ENCODE peak calls at places on chromosomes 4 and X, in five cellular contexts. Z is astrocyte of the cerebellum; E is naive thymus-derived CD8-positive, alpha-beta T cell; S is RCC 7860; B is activated naive CD4-positive, alpha-beta T cell treated with anti-CD3 and anti-CD28 coated beads for 36 hours. G is an unnamed sample.
A peak's percentile ranks its signal among the peaks of the same experiment; 100 is the strongest.

GRCh38 chr4:8188743-8189550 is 10.1 kb upstream of the SH3TC1 start:
- DNase-seq in Z (no peak), E (no peak), S (no peak), B (no peak), G (no peak)

GRCh38 chrX:10239611-10240064 is 82.9 kb downstream of the CLCN4 start:
- DNase-seq in E (no peak), Z (no peak), B (no peak), S (peak; percentile 84), G (no peak)

GRCh38 chr4:156377036-156377700 is 423.5 kb upstream of the CTSO start:
- DNase-seq in B (no peak), E (no peak), S (no peak), Z (peak; percentile 71), G (no peak)

GRCh38 chr4:89837385-89837995 is 529 bp upstream of the SNCA start:
- DNase-seq in S (no peak), E (no peak), Z (no peak), B (peak; percentile 53), G (no peak)

GRCh38 chrX:17298564-17298963 is 76.4 kb upstream of the NHS start:
- DNase-seq in B (no peak), Z (no peak), S (no peak), E (no peak), G (no peak)

GRCh38 chr4:16227462-16227868 is 1.2 kb upstream of the TAPT1 start:
- DNase-seq in Z (no peak), E (peak; percentile 64), B (peak; percentile 21), S (no peak), G (no peak)

GRCh38 chr4:98447648-98448047 is 186.5 kb downstream of the RAP1GDS1 start:
- DNase-seq in Z (no peak), E (no peak), B (no peak), S (no peak), G (no peak)

GRCh38 chr4:184401397-184402171 is 72.8 kb downstream of the IRF2 start:
- DNase-seq in S (no peak), E (no peak), Z (no peak), B (no peak), G (no peak)

GRCh38 chrX:108946531-108946930 is 210.2 kb upstream of the IRS4 start:
- DNase-seq in Z (no peak), B (no peak), S (no peak), E (no peak), G (no peak)

GRCh38 chr4:20252656-20253271 is 1.1 kb downstream of the SLIT2 start:
- DNase-seq in E (no peak), B (peak; percentile 3), S (no peak), Z (no peak), G (no peak)

GRCh38 chr4:54728342-54728741 is 70.6 kb downstream of the KIT start:
- DNase-seq in S (no peak), B (no peak), Z (no peak), E (no peak), G (no peak)

GRCh38 chr4:45033676-45034410 is 307.5 kb upstream of the GNPDA2 start:
- DNase-seq in S (no peak), Z (no peak), E (no peak), B (no peak), G (no peak)

GRCh38 chr4:126850286-126850685 is 782.5 kb upstream of the INTU start:
- DNase-seq in B (no peak), S (peak; percentile 98), Z (peak; percentile 87), E (no peak), G (no peak)

GRCh38 chrX:63441717-63442116 is 90.6 kb upstream of the SPIN4 start:
- DNase-seq in B (no peak), Z (no peak), E (no peak), S (no peak), G (no peak)

GRCh38 chrX:77444075-77444474 is 3.1 kb upstream of the FGF16 start:
- DNase-seq in S (no peak), B (no peak), E (no peak), Z (no peak), G (no peak)

GRCh38 chr4:143282170-143282760 is 54.4 kb upstream of the GAB1 start:
- DNase-seq in Z (no peak), B (no peak), E (no peak), S (no peak), G (no peak)

GRCh38 chr4:110869862-110870577 is 247.1 kb upstream of the PITX2 start:
- DNase-seq in B (no peak), Z (no peak), E (no peak), S (no peak), G (no peak)

GRCh38 chrX:150489359-150490015 is 78.9 kb upstream of the MTM1 start:
- DNase-seq in Z (no peak), E (no peak), B (no peak), S (no peak), G (no peak)

GRCh38 chr4:128528793-128529553 is 241.4 kb upstream of the PGRMC2 start:
- DNase-seq in Z (peak; percentile 89), E (no peak), B (no peak), S (peak; percentile 99), G (no peak)

GRCh38 chrX:94551831-94552230 is 877.8 kb downstream of the FAM133A start:
- DNase-seq in E (no peak), B (no peak), S (no peak), Z (no peak), G (no peak)

GRCh38 chrX:123943074-123943473 is 18.4 kb upstream of the STAG2 start:
- DNase-seq in Z (no peak), B (no peak), E (no peak), S (no peak), G (no peak)

GRCh38 chr4:123699823-123700822 is 303.5 kb downstream of the SPRY1 start:
- DNase-seq in B (no peak), Z (peak; percentile 97), S (no peak), E (no peak), G (no peak)

GRCh38 chr4:16765549-16765948 is 132.9 kb downstream of the LDB2 start:
- DNase-seq in S (no peak), B (no peak), E (no peak), Z (no peak), G (no peak)

GRCh38 chr4:101865501-101866062 is 75.1 kb downstream of the BANK1 start:
- DNase-seq in S (peak; percentile 68), Z (peak; percentile 9), E (no peak), B (no peak), G (no peak)

GRCh38 chr4:84964995-84965557 is 1.4 kb downstream of the WDFY3 start:
- DNase-seq in S (no peak), B (no peak), Z (no peak), E (no peak), G (no peak)

GRCh38 chr4:157220026-157220881 is at the start of gene GRIA2:
- DNase-seq in B (peak; percentile 12), S (no peak), Z (peak; percentile 27), E (no peak), G (no peak)

GRCh38 chr4:40369437-40370278 is 34.5 kb downstream of the CHRNA9 start:
- DNase-seq in Z (no peak), B (no peak), S (no peak), E (no peak), G (no peak)

GRCh38 chr4:129362685-129363274 is 266.8 kb downstream of the C4orf33 start:
- DNase-seq in B (peak; percentile 61), S (peak; percentile 27), E (peak; percentile 61), Z (peak; percentile 80), G (no peak)

GRCh38 chrX:154542723-154543424 is 3.8 kb downstream of the G6PD start:
- DNase-seq in Z (no peak), S (peak; percentile 72), B (peak; percentile 57), E (no peak), G (no peak)

GRCh38 chr4:23613782-23614181 is 276.1 kb downstream of the PPARGC1A start:
- DNase-seq in E (no peak), S (no peak), B (no peak), Z (no peak), G (no peak)

GRCh38 chr4:184937030-184937710 is 81.1 kb upstream of the HELT start:
- DNase-seq in E (no peak), Z (no peak), B (no peak), S (no peak), G (no peak)

G was measured in T-helper 17 cell.